ENCODE peak calls at places on chromosomes 6 and 20, in ten cellular contexts. One of them, this sample, is unnamed.

GRCh38 chr20:9506337-9506821 is 8.0 kb upstream of the LAMP5 start:
- DNase-seq in fibroblast of lung: no peak
- DNase-seq in A549: no peak
- DNase-seq in AG09309: no peak
- DNase-seq in heart right ventricle: no peak
- DNase-seq in left lung: peak
- DNase-seq in GM23338: peak
- DNase-seq in lower lobe of right lung: peak
- DNase-seq in sigmoid colon: no peak
- DNase-seq in choroid plexus epithelial cell: no peak
- DNase-seq in this sample: no peak

GRCh38 chr20:53942973-53943372 is 127.4 kb downstream of the BCAS1 start:
- DNase-seq in fibroblast of lung: no peak
- DNase-seq in A549: no peak
- DNase-seq in AG09309: no peak
- DNase-seq in heart right ventricle: no peak
- DNase-seq in left lung: no peak
- DNase-seq in GM23338: no peak
- DNase-seq in lower lobe of right lung: no peak
- DNase-seq in sigmoid colon: no peak
- DNase-seq in choroid plexus epithelial cell: no peak
- DNase-seq in this sample: no peak

GRCh38 chr20:11810316-11811130 is 107.2 kb upstream of the BTBD3 start:
- DNase-seq in fibroblast of lung: peak
- DNase-seq in A549: no peak
- DNase-seq in AG09309: no peak
- DNase-seq in heart right ventricle: no peak
- DNase-seq in left lung: no peak
- DNase-seq in GM23338: no peak
- DNase-seq in lower lobe of right lung: no peak
- DNase-seq in sigmoid colon: no peak
- DNase-seq in choroid plexus epithelial cell: peak
- DNase-seq in this sample: no peak

GRCh38 chr6:157667211-157668033 is 155.6 kb upstream of the SNX9 start:
- DNase-seq in fibroblast of lung: peak
- DNase-seq in A549: peak
- DNase-seq in AG09309: peak
- DNase-seq in heart right ventricle: peak
- DNase-seq in left lung: no peak
- DNase-seq in GM23338: peak
- DNase-seq in lower lobe of right lung: no peak
- DNase-seq in sigmoid colon: peak
- DNase-seq in choroid plexus epithelial cell: peak
- DNase-seq in this sample: peak

GRCh38 chr6:402901-403658 is 11.5 kb downstream of the IRF4 start:
- DNase-seq in fibroblast of lung: no peak
- DNase-seq in A549: no peak
- DNase-seq in AG09309: no peak
- DNase-seq in heart right ventricle: no peak
- DNase-seq in left lung: peak
- DNase-seq in GM23338: no peak
- DNase-seq in lower lobe of right lung: no peak
- DNase-seq in sigmoid colon: no peak
- DNase-seq in choroid plexus epithelial cell: no peak
- DNase-seq in this sample: no peak

GRCh38 chr6:150628908-150629307 is 29.2 kb downstream of the PLEKHG1 start:
- DNase-seq in fibroblast of lung: no peak
- DNase-seq in A549: no peak
- DNase-seq in AG09309: no peak
- DNase-seq in heart right ventricle: no peak
- DNase-seq in left lung: no peak
- DNase-seq in GM23338: no peak
- DNase-seq in lower lobe of right lung: no peak
- DNase-seq in sigmoid colon: no peak
- DNase-seq in choroid plexus epithelial cell: no peak
- DNase-seq in this sample: no peak

GRCh38 chr6:159935633-159936032 is 33.2 kb upstream of the IGF2R start:
- DNase-seq in fibroblast of lung: peak
- DNase-seq in A549: no peak
- DNase-seq in AG09309: no peak
- DNase-seq in heart right ventricle: no peak
- DNase-seq in left lung: no peak
- DNase-seq in GM23338: no peak
- DNase-seq in lower lobe of right lung: no peak
- DNase-seq in sigmoid colon: no peak
- DNase-seq in choroid plexus epithelial cell: no peak
- DNase-seq in this sample: peak

GRCh38 chr20:59094576-59094975 is 52.0 kb upstream of the PRELID3B start:
- DNase-seq in fibroblast of lung: no peak
- DNase-seq in A549: no peak
- DNase-seq in AG09309: no peak
- DNase-seq in heart right ventricle: no peak
- DNase-seq in left lung: no peak
- DNase-seq in GM23338: peak
- DNase-seq in lower lobe of right lung: no peak
- DNase-seq in sigmoid colon: no peak
- DNase-seq in choroid plexus epithelial cell: no peak
- DNase-seq in this sample: no peak

GRCh38 chr6:29827579-29828470 is at the start of gene HLA-G:
- DNase-seq in fibroblast of lung: no peak
- DNase-seq in A549: no peak
- DNase-seq in AG09309: no peak
- DNase-seq in heart right ventricle: no peak
- DNase-seq in left lung: peak
- DNase-seq in GM23338: peak
- DNase-seq in lower lobe of right lung: no peak
- DNase-seq in sigmoid colon: no peak
- DNase-seq in choroid plexus epithelial cell: no peak
- DNase-seq in this sample: no peak

GRCh38 chr20:32139947-32140346 is 30.4 kb downstream of the TM9SF4 start:
- DNase-seq in fibroblast of lung: no peak
- DNase-seq in A549: no peak
- DNase-seq in AG09309: no peak
- DNase-seq in heart right ventricle: no peak
- DNase-seq in left lung: no peak
- DNase-seq in GM23338: no peak
- DNase-seq in lower lobe of right lung: no peak
- DNase-seq in sigmoid colon: peak
- DNase-seq in choroid plexus epithelial cell: no peak
- DNase-seq in this sample: no peak

GRCh38 chr20:25066386-25066785 is 8.4 kb upstream of the ACSS1 start:
- DNase-seq in fibroblast of lung: no peak
- DNase-seq in A549: no peak
- DNase-seq in AG09309: no peak
- DNase-seq in heart right ventricle: no peak
- DNase-seq in left lung: no peak
- DNase-seq in GM23338: no peak
- DNase-seq in lower lobe of right lung: no peak
- DNase-seq in sigmoid colon: no peak
- DNase-seq in choroid plexus epithelial cell: no peak
- DNase-seq in this sample: no peak

GRCh38 chr6:168149015-168149414 is 70.0 kb upstream of the FRMD1 start:
- DNase-seq in fibroblast of lung: no peak
- DNase-seq in A549: no peak
- DNase-seq in AG09309: no peak
- DNase-seq in heart right ventricle: no peak
- DNase-seq in left lung: no peak
- DNase-seq in GM23338: no peak
- DNase-seq in lower lobe of right lung: no peak
- DNase-seq in sigmoid colon: peak
- DNase-seq in choroid plexus epithelial cell: no peak
- DNase-seq in this sample: no peak

DNA sequence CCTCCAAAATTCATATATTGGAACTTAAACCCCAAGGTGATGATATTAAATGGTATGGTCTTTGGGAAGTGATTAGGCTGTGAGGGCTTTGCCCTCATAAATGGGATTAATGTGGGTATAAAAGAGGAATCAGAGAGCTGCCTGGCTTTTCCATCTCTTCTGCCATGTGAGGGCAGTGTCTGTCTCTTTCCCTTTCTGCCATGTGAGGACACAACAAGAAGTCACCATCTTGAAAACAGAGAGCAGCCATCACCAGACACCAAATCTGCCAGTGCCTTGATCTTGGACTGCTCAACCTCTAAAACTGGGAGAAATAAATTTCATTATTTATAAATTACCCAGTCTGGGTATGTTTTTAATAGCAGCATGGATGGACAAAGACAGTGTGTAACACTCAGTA is 263.0 kb downstream of the PAX1 start:
- DNase-seq in fibroblast of lung: no peak
- DNase-seq in A549: peak
- DNase-seq in AG09309: no peak
- DNase-seq in heart right ventricle: no peak
- DNase-seq in left lung: no peak
- DNase-seq in GM23338: peak
- DNase-seq in lower lobe of right lung: no peak
- DNase-seq in sigmoid colon: no peak
- DNase-seq in choroid plexus epithelial cell: no peak
- DNase-seq in this sample: no peak
- TF ChIP-seq CTCF in fibroblast of lung: no peak
- TF ChIP-seq CTCF in A549: no peak
- TF ChIP-seq CTCF in AG09309: peak
- TF ChIP-seq CTCF in heart right ventricle: no peak
- TF ChIP-seq CTCF in left lung: no peak
- TF ChIP-seq CTCF in GM23338: peak
- TF ChIP-seq CTCF in lower lobe of right lung: no peak
- TF ChIP-seq CTCF in sigmoid colon: no peak
- TF ChIP-seq CTCF in choroid plexus epithelial cell: no peak
- TF ChIP-seq CTCF in this sample: no peak

GRCh38 chr6:10532392-10532791 is 11.2 kb downstream of the GCNT2 start:
- DNase-seq in fibroblast of lung: no peak
- DNase-seq in A549: no peak
- DNase-seq in AG09309: no peak
- DNase-seq in heart right ventricle: no peak
- DNase-seq in left lung: no peak
- DNase-seq in GM23338: no peak
- DNase-seq in lower lobe of right lung: no peak
- DNase-seq in sigmoid colon: no peak
- DNase-seq in choroid plexus epithelial cell: no peak
- DNase-seq in this sample: no peak
- H3K4me3 ChIP-seq in fibroblast of lung: no peak
- H3K4me3 ChIP-seq in A549: no peak
- H3K4me3 ChIP-seq in AG09309: no peak
- H3K4me3 ChIP-seq in heart right ventricle: peak
- H3K4me3 ChIP-seq in left lung: no peak
- H3K4me3 ChIP-seq in GM23338: no peak
- H3K4me3 ChIP-seq in lower lobe of right lung: peak
- H3K4me3 ChIP-seq in sigmoid colon: no peak
- H3K4me3 ChIP-seq in choroid plexus epithelial cell: no peak
- H3K4me3 ChIP-seq in this sample: no peak

GRCh38 chr20:5058873-5059272 is 57.6 kb upstream of the SLC23A2 start:
- DNase-seq in fibroblast of lung: no peak
- DNase-seq in A549: no peak
- DNase-seq in AG09309: no peak
- DNase-seq in heart right ventricle: no peak
- DNase-seq in left lung: no peak
- DNase-seq in GM23338: no peak
- DNase-seq in lower lobe of right lung: no peak
- DNase-seq in sigmoid colon: no peak
- DNase-seq in choroid plexus epithelial cell: no peak
- DNase-seq in this sample: no peak

GRCh38 chr20:5061209-5061608 is 58.5 kb downstream of the PCNA start:
- DNase-seq in fibroblast of lung: peak
- DNase-seq in A549: peak
- DNase-seq in AG09309: no peak
- DNase-seq in heart right ventricle: no peak
- DNase-seq in left lung: no peak
- DNase-seq in GM23338: peak
- DNase-seq in lower lobe of right lung: no peak
- DNase-seq in sigmoid colon: no peak
- DNase-seq in choroid plexus epithelial cell: no peak
- DNase-seq in this sample: no peak

GRCh38 chr20:5056801-5057599 is 55.7 kb upstream of the SLC23A2 start:
- DNase-seq in fibroblast of lung: peak
- DNase-seq in A549: peak
- DNase-seq in AG09309: no peak
- DNase-seq in heart right ventricle: peak
- DNase-seq in left lung: peak
- DNase-seq in GM23338: peak
- DNase-seq in lower lobe of right lung: peak
- DNase-seq in sigmoid colon: no peak
- DNase-seq in choroid plexus epithelial cell: peak
- DNase-seq in this sample: peak
- TF ChIP-seq CTCF in fibroblast of lung: peak
- TF ChIP-seq CTCF in A549: peak
- TF ChIP-seq CTCF in AG09309: peak
- TF ChIP-seq CTCF in heart right ventricle: peak
- TF ChIP-seq CTCF in left lung: peak
- TF ChIP-seq CTCF in GM23338: peak
- TF ChIP-seq CTCF in lower lobe of right lung: peak
- TF ChIP-seq CTCF in sigmoid colon: no peak
- TF ChIP-seq CTCF in choroid plexus epithelial cell: peak
- TF ChIP-seq CTCF in this sample: peak

GRCh38 chr20:63837134-63837429 is 6.0 kb upstream of the ZBTB46 start:
- DNase-seq in fibroblast of lung: no peak
- DNase-seq in A549: no peak
- DNase-seq in AG09309: no peak
- DNase-seq in heart right ventricle: no peak
- DNase-seq in left lung: no peak
- DNase-seq in GM23338: no peak
- DNase-seq in lower lobe of right lung: no peak
- DNase-seq in sigmoid colon: no peak
- DNase-seq in choroid plexus epithelial cell: no peak
- DNase-seq in this sample: no peak
- H3K4me3 ChIP-seq in fibroblast of lung: no peak
- H3K4me3 ChIP-seq in A549: no peak
- H3K4me3 ChIP-seq in AG09309: no peak
- H3K4me3 ChIP-seq in heart right ventricle: no peak
- H3K4me3 ChIP-seq in left lung: no peak
- H3K4me3 ChIP-seq in GM23338: no peak
- H3K4me3 ChIP-seq in lower lobe of right lung: no peak
- H3K4me3 ChIP-seq in sigmoid colon: no peak
- H3K4me3 ChIP-seq in choroid plexus epithelial cell: no peak
- H3K4me3 ChIP-seq in this sample: no peak